ENCODE peak calls at places on chromosome 5, in five cellular contexts. W, U, T, D and C are unnamed samples. For H3K36me3, the result is how much of the 10 kb centered on the place peaks cover.

GRCh38 chr5:119250946-119251901 is 104.6 kb upstream of the TNFAIP8 start:
- DNase-seq in U (no peak), W (peak), T (peak), D (no peak), C (no peak)

GRCh38 chr5:37841223-37841622 is 1.4 kb upstream of the GDNF start:
- DNase-seq in W (peak), D (no peak), T (no peak), U (no peak), C (no peak)

GRCh38 chr5:32047056-32047455 is 127.1 kb downstream of the GOLPH3 start:
- DNase-seq in T (no peak), W (peak), D (no peak), U (no peak), C (no peak)

GRCh38 chr5:128965011-128965637 is at the start of gene SLC27A6:
- DNase-seq in W (peak), D (no peak), T (no peak), U (no peak), C (no peak)

GRCh38 chr5:125630260-125630659 is 792.9 kb upstream of the GRAMD2B start:
- DNase-seq in U (no peak), W (no peak), D (no peak), T (no peak), C (no peak)

GRCh38 chr5:90932052-90932699 is 373.6 kb downstream of the ADGRV1 start:
- DNase-seq in U (peak), W (peak), T (peak), D (peak), C (peak)

GRCh38 chr5:50463047-50463446 is 22.0 kb upstream of the EMB start:
- DNase-seq in U (no peak), W (no peak), T (no peak), D (no peak), C (peak)

GRCh38 chr5:154138701-154139100 is 51.8 kb upstream of the GALNT10 start:
- DNase-seq in W (peak), U (no peak), T (no peak), D (no peak), C (no peak)

GRCh38 chr5:52746539-52746938 is 41.2 kb upstream of the ITGA1 start:
- DNase-seq in D (no peak), W (no peak), U (no peak), T (peak), C (no peak)

GRCh38 chr5:108726446-108727091 is 21.1 kb upstream of the FER start:
- DNase-seq in D (peak), U (no peak), W (no peak), T (peak), C (no peak)

GRCh38 chr5:17252543-17252942 is 35.1 kb downstream of the BASP1 start:
- DNase-seq in U (no peak), D (peak), W (peak), T (peak), C (no peak)

GRCh38 chr5:505946-506555 is 18.2 kb downstream of the SLC9A3 start:
- DNase-seq in U (no peak), D (no peak), T (no peak), W (no peak), C (no peak)

GRCh38 chr5:43631182-43631910 is 28.4 kb downstream of the NNT start:
- DNase-seq in U (peak), T (peak), D (peak), W (peak), C (peak)

GRCh38 chr5:157930710-157931109 is 71.8 kb upstream of the CLINT1 start:
- DNase-seq in W (no peak), U (no peak), T (no peak), D (no peak), C (no peak)

GRCh38 chr5:68424799-68425537 is 209.4 kb downstream of the PIK3R1 start:
- DNase-seq in U (no peak), D (peak), T (peak), W (peak), C (no peak)

GRCh38 chr5:36482812-36483211 is 123.6 kb upstream of the SLC1A3 start:
- DNase-seq in D (no peak), T (no peak), W (peak), U (no peak), C (no peak)

GRCh38 chr5:179319741-179320281 is 25.4 kb downstream of the ADAMTS2 start:
- DNase-seq in T (peak), D (no peak), W (peak), U (no peak), C (no peak)

GRCh38 chr5:138177936-138178515 is 404 bp downstream of the BRD8 start:
- DNase-seq in D (peak), W (peak), T (peak), U (peak), C (peak)

GRCh38 chr5:32679218-32679617 is 31.9 kb upstream of the NPR3 start:
- DNase-seq in T (peak), U (no peak), W (no peak), D (peak), C (no peak)

GRCh38 chr5:53239301-53239990 is 129.9 kb upstream of the MOCS2 start:
- DNase-seq in T (peak), W (peak), D (peak), U (no peak), C (no peak)

GRCh38 chr5:37889612-37890317 is 49.9 kb upstream of the GDNF start:
- DNase-seq in D (peak), W (peak), T (peak), U (no peak), C (no peak)

GRCh38 chr5:143277536-143277935 is 126.0 kb downstream of the NR3C1 start:
- DNase-seq in U (no peak), T (no peak), W (no peak), D (no peak), C (no peak)

GRCh38 chr5:91129748-91130147 is 253.4 kb downstream of the ARRDC3 start:
- DNase-seq in D (no peak), W (no peak), U (no peak), T (no peak), C (no peak)

GRCh38 chr5:15516486-15516885 is 16.5 kb downstream of the FBXL7 start:
- DNase-seq in W (no peak), T (no peak), D (no peak), U (no peak), C (no peak)

GRCh38 chr5:75040973-75041372 is 11.4 kb downstream of the GCNT4 start:
- DNase-seq in U (no peak), D (peak), W (peak), T (peak), C (no peak)

GRCh38 chr5:7394889-7395431 is 978 bp upstream of the ADCY2 start:
- DNase-seq in T (no peak), U (no peak), W (no peak), D (no peak), C (no peak)

GRCh38 chr5:135729582-135729879 is 104.9 kb upstream of the SLC25A48 start:
- DNase-seq in U (no peak), D (peak), W (no peak), T (no peak), C (peak)

GRCh38 chr5:149355688-149356087 is 2.2 kb upstream of the PCYOX1L start:
- DNase-seq in T (no peak), U (no peak), D (no peak), W (no peak), C (no peak)

GRCh38 chr5:174177976-174178600 is 132.6 kb downstream of the NSG2 start:
- DNase-seq in T (no peak), U (no peak), D (no peak), W (no peak), C (no peak)

GRCh38 chr5:122726990-122727616 is 47.8 kb upstream of the SNX2 start:
- DNase-seq in W (peak), D (peak), U (no peak), T (peak), C (no peak)

DNA sequence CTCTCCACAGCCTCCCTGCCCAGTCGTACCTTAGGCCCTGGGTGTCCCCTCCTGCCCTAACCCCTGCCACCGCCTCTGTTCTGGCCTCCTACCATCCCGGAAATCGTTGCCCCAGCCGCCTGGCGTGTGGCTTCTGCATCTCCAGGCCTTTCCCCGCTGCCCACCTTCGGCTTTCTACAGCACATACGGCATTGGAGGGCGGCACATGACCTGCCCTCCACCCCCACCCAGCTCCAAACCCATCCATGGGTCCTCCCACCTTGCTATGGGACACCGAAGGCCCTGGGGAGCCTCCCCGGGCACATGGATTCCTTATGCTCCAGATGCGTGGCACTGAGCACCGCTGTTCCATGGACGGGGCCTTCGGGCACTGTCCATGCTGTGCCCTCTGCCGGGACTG is 32.0 kb downstream of the FGF18 start:
- DNase-seq in W (no peak), D (no peak), T (no peak), U (no peak), C (no peak)
- H3K27ac ChIP-seq in W (peak), D (no peak), T (peak), U (no peak), C (no peak)

DNA sequence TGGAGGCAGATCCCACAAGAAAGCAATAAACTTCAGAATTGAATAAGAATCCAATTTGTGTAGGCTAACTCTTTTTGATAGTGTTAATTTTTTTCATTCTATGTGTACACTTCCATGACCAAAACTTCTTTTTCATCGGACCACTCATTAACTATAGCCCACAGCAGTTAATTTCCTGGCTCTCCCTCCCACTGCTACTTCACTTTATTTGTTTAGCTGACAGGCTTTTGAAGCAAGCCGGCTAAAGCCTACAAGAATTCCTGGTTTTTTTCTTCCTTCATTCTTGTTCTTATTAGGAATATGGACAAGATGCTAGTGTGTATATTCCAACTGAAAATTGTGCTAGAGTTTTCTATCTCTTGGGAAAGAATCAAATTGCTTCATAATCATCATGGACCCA is 329.2 kb upstream of the CCNH start:
- DNase-seq in T (no peak), W (peak), D (no peak), U (no peak), C (no peak)
- H2AFZ ChIP-seq in T (no peak), W (no peak), D (no peak), U (no peak), C (no peak)

DNA sequence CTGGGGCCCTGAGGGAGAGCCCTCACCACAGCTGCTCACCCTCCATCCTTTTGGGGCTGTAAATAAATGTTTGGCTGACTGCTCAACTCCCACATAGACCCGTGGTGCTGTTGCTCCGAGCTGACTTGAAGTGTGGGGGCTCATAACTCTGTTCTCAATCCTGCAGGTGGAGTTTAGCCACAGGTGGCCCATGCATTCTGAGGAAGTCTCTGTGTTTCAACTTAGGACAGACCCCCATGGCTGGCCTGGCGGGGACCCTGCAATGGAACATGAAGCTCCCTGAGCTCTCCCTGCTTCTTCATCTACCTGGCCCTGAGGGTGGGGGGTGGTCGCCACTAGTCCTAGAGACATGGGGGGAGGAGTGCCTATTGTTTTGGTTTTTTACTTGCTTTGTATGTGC is 19.7 kb downstream of the NDUFS6 start:
- DNase-seq in W (no peak), U (no peak), T (no peak), D (no peak), C (no peak)
- H3K36me3 ChIP-seq in W (under half), U (half or more), T (under half), D (under half), C (under half)

DNA sequence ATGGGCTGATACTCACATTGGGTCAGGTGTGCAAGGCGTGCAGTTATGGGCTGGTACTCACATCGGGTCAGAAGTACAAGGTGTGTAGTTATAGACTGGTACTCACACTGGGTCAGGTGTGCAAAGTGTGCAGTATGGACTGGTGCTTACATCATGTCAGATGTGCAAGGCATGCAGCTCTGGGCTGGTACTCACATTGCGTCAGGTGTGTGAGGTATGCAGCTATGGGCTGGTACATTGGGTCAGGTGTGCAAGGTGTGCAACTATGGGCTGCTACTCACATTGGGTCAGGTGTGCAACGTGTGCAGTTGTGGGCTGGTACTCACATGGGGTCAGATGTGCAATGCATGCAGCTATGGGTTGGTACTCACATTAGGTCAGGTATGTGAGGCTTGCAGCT is 213.8 kb downstream of the SEMA5A start:
- DNase-seq in W (no peak), U (no peak), D (no peak), T (no peak), C (no peak)
- H3K27ac ChIP-seq in W (no peak), U (no peak), D (no peak), T (no peak), C (no peak)

GRCh38 chr5:67012241-67012640 is 184.4 kb downstream of the CD180 start:
- DNase-seq in D (peak), U (no peak), T (peak), W (peak), C (no peak)

GRCh38 chr5:67009028-67009427 is 187.6 kb downstream of the CD180 start:
- DNase-seq in U (no peak), W (no peak), T (no peak), D (peak), C (no peak)

GRCh38 chr5:67013719-67014118 is 182.9 kb downstream of the CD180 start:
- DNase-seq in D (no peak), U (no peak), W (peak), T (no peak), C (no peak)

GRCh38 chr5:67011422-67011821 is 185.2 kb downstream of the CD180 start:
- DNase-seq in U (no peak), T (no peak), W (no peak), D (no peak), C (no peak)

GRCh38 chr5:67010684-67011409 is 185.8 kb downstream of the CD180 start:
- DNase-seq in T (peak), U (no peak), D (peak), W (peak), C (no peak)
- H2AFZ ChIP-seq in T (peak), U (no peak), D (no peak), W (peak), C (no peak)

GRCh38 chr5:176384991-176385390 is 3.4 kb downstream of the NOP16 start:
- DNase-seq in W (no peak), U (no peak), T (no peak), D (no peak), C (no peak)

GRCh38 chr5:176383961-176384360 is 4.4 kb downstream of the NOP16 start:
- DNase-seq in T (no peak), D (no peak), U (no peak), W (no peak), C (no peak)

GRCh38 chr5:176382721-176383120 is 5.7 kb downstream of the NOP16 start:
- DNase-seq in T (no peak), U (no peak), W (no peak), D (no peak), C (no peak)

GRCh38 chr5:176383248-176383905 is 5.0 kb downstream of the NOP16 start:
- DNase-seq in T (no peak), U (no peak), D (no peak), W (no peak), C (no peak)

GRCh38 chr5:176384366-176384930 is 4.0 kb downstream of the NOP16 start:
- DNase-seq in W (no peak), D (no peak), T (no peak), U (no peak), C (no peak)
- H3K36me3 ChIP-seq in W (under half), D (half or more), T (under half), U (half or more), C (half or more)

GRCh38 chr5:35338169-35338476 is 107.8 kb upstream of the PRLR start:
- DNase-seq in W (no peak), T (no peak), D (no peak), U (no peak), C (no peak)
- H3K27ac ChIP-seq in W (no peak), T (no peak), D (no peak), U (no peak), C (no peak)

GRCh38 chr5:159854916-159855315 is 61.4 kb upstream of the ADRA1B start:
- DNase-seq in W (peak), U (no peak), T (peak), D (no peak), C (no peak)

GRCh38 chr5:159850192-159850573 is 66.1 kb upstream of the ADRA1B start:
- DNase-seq in U (no peak), T (peak), D (peak), W (peak), C (no peak)

GRCh38 chr5:159855476-159856157 is 60.7 kb upstream of the ADRA1B start:
- DNase-seq in T (peak), W (peak), D (no peak), U (no peak), C (no peak)

GRCh38 chr5:159849437-159850191 is 66.7 kb upstream of the ADRA1B start:
- DNase-seq in W (peak), U (no peak), T (peak), D (peak), C (no peak)

DNA sequence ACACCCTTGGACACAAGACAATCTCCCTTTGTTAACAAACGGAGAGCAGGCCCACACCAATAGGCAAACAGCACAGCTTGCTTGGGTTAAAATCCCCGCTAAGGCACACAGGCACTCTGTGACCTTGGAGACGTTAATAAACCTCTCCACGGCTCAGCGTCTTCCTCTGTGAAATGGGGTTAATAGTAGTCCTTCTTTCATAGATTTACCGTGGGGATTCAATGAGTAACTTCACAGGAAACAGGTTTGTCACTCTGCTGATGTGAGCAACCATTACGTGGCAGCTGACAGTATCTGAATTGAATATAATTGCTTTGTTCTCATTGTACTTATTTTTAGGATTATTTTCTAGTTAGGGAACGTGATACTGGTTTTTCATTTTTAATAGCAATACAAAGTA is 65.2 kb upstream of the ADRA1B start:
- DNase-seq in U (no peak), W (peak), T (peak), D (peak), C (no peak)
- H2AFZ ChIP-seq in U (no peak), W (no peak), T (no peak), D (no peak), C (no peak)

GRCh38 chr5:71596169-71596568 is 9.0 kb downstream of the MCCC2 start:
- DNase-seq in T (peak), D (no peak), U (no peak), W (no peak), C (no peak)

GRCh38 chr5:71597001-71597400 is 9.9 kb downstream of the MCCC2 start:
- DNase-seq in D (no peak), T (no peak), U (no peak), W (no peak), C (no peak)

GRCh38 chr5:71600783-71601182 is 13.6 kb downstream of the MCCC2 start:
- DNase-seq in W (no peak), D (no peak), T (no peak), U (no peak), C (no peak)

GRCh38 chr5:71601222-71602026 is 14.3 kb downstream of the MCCC2 start:
- DNase-seq in T (peak), D (peak), U (peak), W (peak), C (peak)
- H3K36me3 ChIP-seq in T (under half), D (under half), U (half or more), W (under half), C (under half)